ENCODE peak calls at places on chromosomes 2 and 18, in ten cellular contexts. T, I, V, Z, H, X, O, U, W and M are unnamed samples.

GRCh38 chr2:151269798-151270568 is 8.3 kb upstream of the RBM43 start:
- DNase-seq in T (no peak), I (no peak), V (no peak), Z (peak; percentile 15), H (no peak), X (no peak), O (no peak), U (no peak), W (no peak), M (no peak)

GRCh38 chr2:8583400-8584173 is 98.3 kb upstream of the ID2 start:
- DNase-seq in T (peak; percentile 80), I (peak; percentile 64), V (peak; percentile 71), Z (no peak), H (no peak), X (peak; percentile 41), O (peak; percentile 97), U (no peak), W (peak; percentile 19), M (peak; percentile 93)

GRCh38 chr2:73920577-73921545 is 5.8 kb upstream of the DGUOK start:
- DNase-seq in T (peak; percentile 68), I (peak; percentile 26), V (no peak), Z (peak; percentile 45), H (no peak), X (peak; percentile 36), O (peak; percentile 53), U (no peak), W (peak; percentile 38), M (peak; percentile 23)

GRCh38 chr2:42959993-42960834 is 167.8 kb upstream of the HAAO start:
- DNase-seq in T (no peak), I (no peak), V (no peak), Z (no peak), H (no peak), X (no peak), O (no peak), U (no peak), W (no peak), M (no peak)

GRCh38 chr2:96083064-96083889 is 33.1 kb downstream of the ADRA2B start:
- DNase-seq in T (no peak), I (no peak), V (peak; percentile 25), Z (no peak), H (no peak), X (no peak), O (no peak), U (no peak), W (no peak), M (no peak)

GRCh38 chr2:64945973-64946736 is 43.0 kb upstream of the SLC1A4 start:
- DNase-seq in T (no peak), I (peak; percentile 43), V (no peak), Z (no peak), H (no peak), X (peak; percentile 19), O (no peak), U (no peak), W (peak; percentile 17), M (peak; percentile 94)

GRCh38 chr18:79405781-79406575 is 10.2 kb downstream of the NFATC1 start:
- DNase-seq in T (no peak), I (no peak), V (no peak), Z (no peak), H (no peak), X (peak; percentile 97), O (no peak), U (no peak), W (no peak), M (peak; percentile 86)

GRCh38 chr2:70679244-70679643 is 88.8 kb downstream of the ADD2 start:
- DNase-seq in T (no peak), I (peak; percentile 2), V (no peak), Z (peak; percentile 22), H (no peak), X (no peak), O (no peak), U (no peak), W (no peak), M (no peak)

GRCh38 chr18:60358516-60358915 is 14.1 kb downstream of the MC4R start:
- DNase-seq in T (no peak), I (peak; percentile 65), V (no peak), Z (peak; percentile 40), H (no peak), X (no peak), O (no peak), U (peak; percentile 60), W (peak; percentile 70), M (no peak)

GRCh38 chr2:146992057-146992456 is 852.8 kb upstream of the ACVR2A start:
- DNase-seq in T (no peak), I (peak; percentile 44), V (no peak), Z (peak; percentile 44), H (no peak), X (no peak), O (no peak), U (no peak), W (peak; percentile 12), M (no peak)

GRCh38 chr2:26165403-26165802 is 7.5 kb upstream of the GAREM2 start:
- DNase-seq in T (no peak), I (no peak), V (no peak), Z (no peak), H (no peak), X (no peak), O (no peak), U (no peak), W (no peak), M (no peak)

GRCh38 chr2:38446972-38447561 is 70.0 kb upstream of the ATL2 start:
- DNase-seq in T (no peak), I (no peak), V (no peak), Z (no peak), H (no peak), X (no peak), O (no peak), U (no peak), W (no peak), M (no peak)